ENCODE peak calls at places on chromosomes 7 and 10, in eight cellular contexts. One of them, this sample, is unnamed.
A peak's percentile ranks its signal among the peaks of the same experiment; 100 is the strongest.

GRCh38 chr7:151398446-151399304 is 11.2 kb downstream of the WDR86 start:
- DNase-seq in GM13976: no peak
- DNase-seq in PC-3: no peak
- DNase-seq in Caco-2: no peak
- DNase-seq in endothelial cell: no peak
- DNase-seq in GM23338: no peak
- DNase-seq in NB4: no peak
- DNase-seq in neural progenitor cell: no peak
- DNase-seq in this sample: no peak

GRCh38 chr7:112009081-112009480 is 197.1 kb downstream of the DOCK4 start:
- DNase-seq in GM13976: no peak
- DNase-seq in PC-3: peak; percentile 77
- DNase-seq in Caco-2: no peak
- DNase-seq in endothelial cell: no peak
- DNase-seq in GM23338: no peak
- DNase-seq in NB4: peak; percentile 52
- DNase-seq in neural progenitor cell: no peak
- DNase-seq in this sample: no peak

GRCh38 chr10:101974091-101974799 is 81.7 kb downstream of the ARMH3 start:
- DNase-seq in GM13976: no peak
- DNase-seq in PC-3: no peak
- DNase-seq in Caco-2: no peak
- DNase-seq in endothelial cell: no peak
- DNase-seq in GM23338: no peak
- DNase-seq in NB4: peak; percentile 38
- DNase-seq in neural progenitor cell: peak; percentile 32
- DNase-seq in this sample: no peak

GRCh38 chr7:145212050-145212449 is 376.2 kb upstream of the TPK1 start:
- DNase-seq in GM13976: no peak
- DNase-seq in PC-3: no peak
- DNase-seq in Caco-2: no peak
- DNase-seq in endothelial cell: no peak
- DNase-seq in GM23338: no peak
- DNase-seq in NB4: no peak
- DNase-seq in neural progenitor cell: no peak
- DNase-seq in this sample: no peak

GRCh38 chr7:139825666-139826290 is 3.3 kb upstream of the TBXAS1 start:
- DNase-seq in GM13976: no peak
- DNase-seq in PC-3: peak; percentile 52
- DNase-seq in Caco-2: no peak
- DNase-seq in endothelial cell: no peak
- DNase-seq in GM23338: no peak
- DNase-seq in NB4: peak; percentile 28
- DNase-seq in neural progenitor cell: no peak
- DNase-seq in this sample: no peak

GRCh38 chr10:132463333-132464255 is 66.6 kb downstream of the PWWP2B start:
- DNase-seq in GM13976: no peak
- DNase-seq in PC-3: no peak
- DNase-seq in Caco-2: no peak
- DNase-seq in endothelial cell: no peak
- DNase-seq in GM23338: no peak
- DNase-seq in NB4: peak; percentile 65
- DNase-seq in neural progenitor cell: no peak
- DNase-seq in this sample: no peak

GRCh38 chr10:65194131-65194530 is 1672.9 kb downstream of the REEP3 start:
- DNase-seq in GM13976: no peak
- DNase-seq in PC-3: peak; percentile 71
- DNase-seq in Caco-2: no peak
- DNase-seq in endothelial cell: no peak
- DNase-seq in GM23338: no peak
- DNase-seq in NB4: no peak
- DNase-seq in neural progenitor cell: no peak
- DNase-seq in this sample: no peak

GRCh38 chr10:100509241-100509640 is 10.4 kb downstream of the SEC31B start:
- DNase-seq in GM13976: no peak
- DNase-seq in PC-3: no peak
- DNase-seq in Caco-2: no peak
- DNase-seq in endothelial cell: no peak
- DNase-seq in GM23338: no peak
- DNase-seq in NB4: no peak
- DNase-seq in neural progenitor cell: no peak
- DNase-seq in this sample: no peak

GRCh38 chr7:133376514-133376913 is 123.6 kb downstream of the EXOC4 start:
- DNase-seq in GM13976: no peak
- DNase-seq in PC-3: no peak
- DNase-seq in Caco-2: no peak
- DNase-seq in endothelial cell: no peak
- DNase-seq in GM23338: no peak
- DNase-seq in NB4: no peak
- DNase-seq in neural progenitor cell: no peak
- DNase-seq in this sample: no peak

GRCh38 chr10:105770813-105771212 is 1129.7 kb downstream of the SORCS3 start:
- DNase-seq in GM13976: no peak
- DNase-seq in PC-3: no peak
- DNase-seq in Caco-2: no peak
- DNase-seq in endothelial cell: no peak
- DNase-seq in GM23338: no peak
- DNase-seq in NB4: no peak
- DNase-seq in neural progenitor cell: peak; percentile 31
- DNase-seq in this sample: no peak

DNA sequence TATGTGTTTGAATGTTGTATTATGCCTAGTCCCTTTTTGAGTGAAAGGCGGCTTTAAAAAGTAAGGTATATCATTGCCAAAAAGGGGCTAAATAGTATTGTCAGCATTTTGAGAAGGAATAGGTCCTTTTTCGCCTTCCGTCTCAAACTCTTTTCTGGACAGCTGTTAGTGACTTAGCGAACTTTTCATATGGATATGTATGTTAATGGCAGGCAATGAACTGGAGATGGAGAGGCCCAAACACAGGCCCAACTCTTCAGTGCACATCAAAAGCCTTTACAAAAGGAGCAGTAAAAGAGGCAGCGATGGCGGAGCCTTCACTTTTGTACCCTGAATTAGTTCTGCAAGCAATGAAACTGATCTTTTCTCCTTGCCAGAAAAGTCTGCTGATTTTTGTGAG is 243.6 kb upstream of the SP8 start:
- DNase-seq in GM13976: no peak
- DNase-seq in PC-3: no peak
- DNase-seq in Caco-2: no peak
- DNase-seq in endothelial cell: no peak
- DNase-seq in GM23338: peak; percentile 84
- DNase-seq in NB4: no peak
- DNase-seq in neural progenitor cell: peak; percentile 54
- DNase-seq in this sample: no peak
- TF ChIP-seq CTCF in GM13976: no peak
- TF ChIP-seq CTCF in PC-3: no peak
- TF ChIP-seq CTCF in Caco-2: no peak
- TF ChIP-seq CTCF in endothelial cell: no peak
- TF ChIP-seq CTCF in GM23338: no peak
- TF ChIP-seq CTCF in NB4: no peak
- TF ChIP-seq CTCF in neural progenitor cell: no peak
- TF ChIP-seq CTCF in this sample: no peak

DNA sequence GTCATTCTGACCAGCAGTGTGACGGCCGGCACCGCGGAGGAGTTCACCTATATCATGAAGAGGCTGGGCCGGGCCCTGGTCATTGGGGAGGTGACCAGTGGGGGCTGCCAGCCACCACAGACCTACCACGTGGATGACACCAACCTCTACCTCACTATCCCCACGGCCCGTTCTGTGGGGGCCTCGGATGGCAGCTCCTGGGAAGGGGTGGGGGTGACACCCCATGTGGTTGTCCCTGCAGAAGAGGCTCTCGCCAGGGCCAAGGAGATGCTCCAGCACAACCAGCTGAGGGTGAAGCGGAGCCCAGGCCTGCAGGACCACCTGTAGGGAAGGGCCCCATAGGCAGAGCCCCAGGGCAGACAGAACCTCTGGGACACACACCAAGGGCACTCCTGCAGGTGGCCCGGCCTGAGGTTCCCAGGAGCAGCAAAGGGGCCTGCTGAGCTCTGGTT is 9.0 kb downstream of the RBP3 start:
- DNase-seq in GM13976: no peak
- DNase-seq in PC-3: no peak
- DNase-seq in Caco-2: peak; percentile 37
- DNase-seq in endothelial cell: no peak
- DNase-seq in GM23338: no peak
- DNase-seq in NB4: no peak
- DNase-seq in neural progenitor cell: no peak
- DNase-seq in this sample: no peak
- TF ChIP-seq CTCF in GM13976: no peak
- TF ChIP-seq CTCF in PC-3: no peak
- TF ChIP-seq CTCF in Caco-2: no peak
- TF ChIP-seq CTCF in endothelial cell: no peak
- TF ChIP-seq CTCF in GM23338: no peak
- TF ChIP-seq CTCF in NB4: no peak
- TF ChIP-seq CTCF in neural progenitor cell: no peak
- TF ChIP-seq CTCF in this sample: no peak

GRCh38 chr7:44986218-44987053 is 7.6 kb upstream of the MYO1G start:
- DNase-seq in GM13976: peak; percentile 92
- DNase-seq in PC-3: peak; percentile 94
- DNase-seq in Caco-2: peak; percentile 97
- DNase-seq in endothelial cell: peak; percentile 92
- DNase-seq in GM23338: peak; percentile 97
- DNase-seq in NB4: peak; percentile 100
- DNase-seq in neural progenitor cell: peak; percentile 97
- DNase-seq in this sample: peak; percentile 87
- TF ChIP-seq CTCF in GM13976: no peak
- TF ChIP-seq CTCF in PC-3: no peak
- TF ChIP-seq CTCF in Caco-2: no peak
- TF ChIP-seq CTCF in endothelial cell: no peak
- TF ChIP-seq CTCF in GM23338: no peak
- TF ChIP-seq CTCF in NB4: no peak
- TF ChIP-seq CTCF in neural progenitor cell: no peak
- TF ChIP-seq CTCF in this sample: no peak

DNA sequence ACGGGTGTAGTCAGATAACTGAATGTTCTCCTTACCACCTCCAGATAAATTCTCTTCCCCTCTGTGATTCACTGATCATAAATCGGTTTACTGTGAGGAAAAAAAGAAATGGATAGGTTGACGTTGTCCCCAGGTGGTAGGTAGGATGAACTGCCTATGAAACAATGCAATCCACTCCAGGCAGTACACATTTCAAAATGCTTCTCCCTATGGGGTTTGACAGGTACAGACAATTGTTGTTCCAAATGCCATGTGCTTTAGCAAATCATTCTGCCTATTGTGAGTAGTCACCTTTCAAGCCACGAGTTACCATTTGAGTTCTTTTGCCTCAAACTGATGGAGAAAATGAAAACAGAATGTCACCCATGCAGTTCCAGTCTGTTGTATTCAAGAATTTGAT is 21.8 kb downstream of the VIM start:
- DNase-seq in GM13976: no peak
- DNase-seq in PC-3: peak; percentile 46
- DNase-seq in Caco-2: no peak
- DNase-seq in endothelial cell: no peak
- DNase-seq in GM23338: peak; percentile 30
- DNase-seq in NB4: peak; percentile 27
- DNase-seq in neural progenitor cell: peak; percentile 15
- DNase-seq in this sample: no peak
- TF ChIP-seq CTCF in GM13976: no peak
- TF ChIP-seq CTCF in PC-3: peak; percentile 59
- TF ChIP-seq CTCF in Caco-2: peak; percentile 47
- TF ChIP-seq CTCF in endothelial cell: peak; percentile 36
- TF ChIP-seq CTCF in GM23338: peak; percentile 47
- TF ChIP-seq CTCF in NB4: peak; percentile 22
- TF ChIP-seq CTCF in neural progenitor cell: peak; percentile 36
- TF ChIP-seq CTCF in this sample: peak; percentile 41